ENCODE peak calls at places on chromosomes 12 and 14, in four cellular contexts. U, A, Q and K are unnamed samples.

GRCh38 chr14:20690848-20691640 is 2.5 kb downstream of the ANG start:
- DNase-seq in U (peak; percentile 47), A (no peak), Q (no peak), K (no peak)

GRCh38 chr12:122356192-122356635 is 66.3 kb downstream of the CLIP1 start:
- DNase-seq in U (peak; percentile 46), A (peak; percentile 13), Q (no peak), K (no peak)

GRCh38 chr12:53427905-53428594 is 4.4 kb downstream of the AMHR2 start:
- DNase-seq in U (peak; percentile 94), A (no peak), Q (no peak), K (peak; percentile 30)

GRCh38 chr12:79691299-79692248 is 810 bp upstream of the PAWR start:
- DNase-seq in U (peak; percentile 83), A (no peak), Q (no peak), K (peak; percentile 82)

GRCh38 chr12:7542813-7543212 is 39.2 kb upstream of the CD163 start:
- DNase-seq in U (no peak), A (no peak), Q (no peak), K (no peak)

GRCh38 chr14:64465856-64466554 is 706 bp downstream of the AKAP5 start:
- DNase-seq in U (no peak), A (no peak), Q (peak; percentile 32), K (no peak)

GRCh38 chr12:51855586-51856428 is 7.3 kb upstream of the FIGNL2 start:
- DNase-seq in U (no peak), A (no peak), Q (no peak), K (no peak)

GRCh38 chr14:98858561-98858960 is 413.4 kb downstream of the BCL11B start:
- DNase-seq in U (no peak), A (no peak), Q (no peak), K (no peak)

GRCh38 chr12:95998611-95999300 is 2.6 kb upstream of the HAL start:
- DNase-seq in U (no peak), A (no peak), Q (no peak), K (no peak)

GRCh38 chr12:80807640-80808288 is 91.1 kb downstream of the MYF5 start:
- DNase-seq in U (no peak), A (no peak), Q (no peak), K (no peak)

GRCh38 chr14:34030864-34031263 is 80.0 kb upstream of the EGLN3 start:
- DNase-seq in U (no peak), A (no peak), Q (peak; percentile 37), K (no peak)

GRCh38 chr12:23222801-23223200 is 597.8 kb downstream of the ETNK1 start:
- DNase-seq in U (no peak), A (no peak), Q (no peak), K (no peak)

GRCh38 chr12:105385141-105385540 is 54.6 kb downstream of the C12orf75 start:
- DNase-seq in U (peak; percentile 22), A (no peak), Q (no peak), K (no peak)

GRCh38 chr14:81311816-81312215 is 88.3 kb downstream of the STON2 start:
- DNase-seq in U (no peak), A (no peak), Q (no peak), K (no peak)

GRCh38 chr12:2318286-2318685 is 265.5 kb downstream of the CACNA1C start:
- DNase-seq in U (no peak), A (no peak), Q (no peak), K (no peak)

GRCh38 chr12:62581288-62582064 is 114.8 kb downstream of the MON2 start:
- DNase-seq in U (no peak), A (no peak), Q (no peak), K (no peak)

GRCh38 chr14:39472078-39472477 is 39.8 kb upstream of the FBXO33 start:
- DNase-seq in U (no peak), A (no peak), Q (no peak), K (no peak)